ENCODE peak calls at places on chromosome 7, in five cellular contexts. O is HuH-7, A is HFFc6, Z is IMR-90, H is anterior cingulate cortex. D is an unnamed sample.

GRCh38 chr7:142629588-142630260 is 119.5 kb upstream of the PRSS1 start:
- DNase-seq in O (no peak), A (peak), Z (peak), H (no peak), D (no peak)

GRCh38 chr7:107638594-107638993 is 22.0 kb upstream of the SLC26A4 start:
- DNase-seq in O (no peak), A (no peak), Z (no peak), H (no peak), D (no peak)

GRCh38 chr7:148485618-148486017 is 104.9 kb upstream of the C7orf33 start:
- DNase-seq in O (no peak), A (no peak), Z (no peak), H (no peak), D (no peak)

GRCh38 chr7:100503350-100503735 is 19.6 kb downstream of the NYAP1 start:
- DNase-seq in O (no peak), A (peak), Z (peak), H (no peak), D (no peak)

GRCh38 chr7:77315102-77315501 is 101.0 kb downstream of the GSAP start:
- DNase-seq in O (no peak), A (no peak), Z (peak), H (no peak), D (no peak)

GRCh38 chr7:117323877-117324699 is 1.2 kb upstream of the WNT2 start:
- DNase-seq in O (no peak), A (no peak), Z (peak), H (no peak), D (no peak)

GRCh38 chr7:98949336-98950044 is 71.2 kb downstream of the TRRAP start:
- DNase-seq in O (no peak), A (no peak), Z (no peak), H (peak), D (no peak)

GRCh38 chr7:157476201-157476600 is 139.4 kb downstream of the DNAJB6 start:
- DNase-seq in O (no peak), A (no peak), Z (no peak), H (no peak), D (no peak)

GRCh38 chr7:20113423-20114027 is 103.7 kb downstream of the MACC1 start:
- DNase-seq in O (no peak), A (no peak), Z (no peak), H (no peak), D (no peak)

GRCh38 chr7:3942778-3943177 is 641.7 kb downstream of the SDK1 start:
- DNase-seq in O (no peak), A (no peak), Z (no peak), H (no peak), D (no peak)

GRCh38 chr7:116150588-116150987 is 59.8 kb upstream of the TES start:
- DNase-seq in O (no peak), A (no peak), Z (peak), H (no peak), D (no peak)

GRCh38 chr7:140695381-140695780 is 1.1 kb upstream of the NDUFB2 start:
- DNase-seq in O (no peak), A (no peak), Z (no peak), H (no peak), D (no peak)

D was measured in NCI-H1048.